ENCODE peak calls at places on chromosome 10, in six cellular contexts. T, P, G, W, B and V are unnamed samples. For H3K79me1, the result is how much of the 10 kb centered on the place peaks cover.

GRCh38 chr10:86599729-86600128 is 54.6 kb upstream of the OPN4 start:
- DNase-seq in T (no peak), P (no peak), G (no peak), W (peak), B (no peak), V (no peak)

GRCh38 chr10:120479506-120479905 is 22.5 kb downstream of the PLPP4 start:
- DNase-seq in T (no peak), P (no peak), G (no peak), W (no peak), B (no peak), V (no peak)

GRCh38 chr10:105183506-105183905 is 542.4 kb downstream of the SORCS3 start:
- DNase-seq in T (no peak), P (no peak), G (no peak), W (no peak), B (no peak), V (no peak)

GRCh38 chr10:113386005-113386404 is 166.8 kb upstream of the HABP2 start:
- DNase-seq in T (peak), P (peak), G (no peak), W (no peak), B (no peak), V (peak)

GRCh38 chr10:46555713-46556514 is 544 bp downstream of the GPRIN2 start:
- DNase-seq in T (no peak), P (no peak), G (peak), W (peak), B (peak), V (no peak)

GRCh38 chr10:110354322-110354766 is 49.6 kb upstream of the SMNDC1 start:
- DNase-seq in T (peak), P (peak), G (peak), W (peak), B (peak), V (peak)

GRCh38 chr10:69073025-69073424 is 14.9 kb upstream of the SRGN start:
- DNase-seq in T (no peak), P (no peak), G (no peak), W (peak), B (no peak), V (no peak)

GRCh38 chr10:28801247-28801646 is 123.9 kb downstream of the BAMBI start:
- DNase-seq in T (no peak), P (no peak), G (no peak), W (no peak), B (no peak), V (no peak)

GRCh38 chr10:110609592-110609991 is 34.5 kb upstream of the RBM20 start:
- DNase-seq in T (no peak), P (no peak), G (no peak), W (peak), B (no peak), V (no peak)

GRCh38 chr10:93462371-93462770 is 19.8 kb downstream of the MYOF start:
- DNase-seq in T (no peak), P (no peak), G (no peak), W (no peak), B (no peak), V (peak)

GRCh38 chr10:51001587-51001986 is 72.7 kb upstream of the PRKG1 start:
- DNase-seq in T (no peak), P (no peak), G (no peak), W (peak), B (no peak), V (peak)

GRCh38 chr10:114876602-114877300 is 55.2 kb downstream of the FHIP2A start:
- DNase-seq in T (peak), P (peak), G (peak), W (peak), B (peak), V (peak)

GRCh38 chr10:133004478-133004877 is 62.1 kb upstream of the CFAP46 start:
- DNase-seq in T (no peak), P (no peak), G (no peak), W (no peak), B (no peak), V (no peak)

GRCh38 chr10:34145751-34146150 is 669.3 kb downstream of the PARD3 start:
- DNase-seq in T (no peak), P (peak), G (no peak), W (no peak), B (no peak), V (peak)

GRCh38 chr10:93758911-93759410 is 1.2 kb downstream of the LGI1 start:
- DNase-seq in T (no peak), P (no peak), G (no peak), W (no peak), B (no peak), V (no peak)

GRCh38 chr10:130471486-130471885 is 335.3 kb downstream of the GLRX3 start:
- DNase-seq in T (no peak), P (no peak), G (no peak), W (no peak), B (no peak), V (no peak)

GRCh38 chr10:32471232-32471631 is 25.3 kb downstream of the CCDC7 start:
- DNase-seq in T (no peak), P (no peak), G (no peak), W (no peak), B (no peak), V (no peak)

GRCh38 chr10:120505056-120505455 is 48.0 kb downstream of the PLPP4 start:
- DNase-seq in T (peak), P (no peak), G (no peak), W (peak), B (no peak), V (no peak)

GRCh38 chr10:16183989-16184643 is 252.7 kb upstream of the PTER start:
- DNase-seq in T (no peak), P (no peak), G (no peak), W (no peak), B (no peak), V (no peak)

GRCh38 chr10:108629843-108630242 is 1293.5 kb downstream of the XPNPEP1 start:
- DNase-seq in T (no peak), P (no peak), G (no peak), W (no peak), B (no peak), V (no peak)

GRCh38 chr10:75910032-75910431 is 478.6 kb downstream of the LRMDA start:
- DNase-seq in T (no peak), P (peak), G (no peak), W (no peak), B (no peak), V (peak)

GRCh38 chr10:113103131-113103830 is 153.2 kb downstream of the TCF7L2 start:
- DNase-seq in T (no peak), P (peak), G (no peak), W (no peak), B (no peak), V (peak)

GRCh38 chr10:2985729-2986232 is 81.6 kb upstream of the PFKP start:
- DNase-seq in T (no peak), P (peak), G (no peak), W (peak), B (peak), V (peak)

GRCh38 chr10:1354776-1355435 is 298.7 kb downstream of the WDR37 start:
- DNase-seq in T (no peak), P (no peak), G (no peak), W (no peak), B (no peak), V (no peak)

GRCh38 chr10:46304671-46305429 is 18.1 kb downstream of the ANTXRL start:
- DNase-seq in T (no peak), P (no peak), G (no peak), W (no peak), B (no peak), V (no peak)

GRCh38 chr10:110547139-110547761 is 20.2 kb upstream of the SMC3 start:
- DNase-seq in T (no peak), P (peak), G (no peak), W (peak), B (no peak), V (peak)

GRCh38 chr10:130814610-130815009 is 496.9 kb downstream of the TCERG1L start:
- DNase-seq in T (no peak), P (no peak), G (no peak), W (no peak), B (no peak), V (no peak)

GRCh38 chr10:129715805-129716785 is 248.0 kb downstream of the EBF3 start:
- DNase-seq in T (no peak), P (no peak), G (no peak), W (no peak), B (no peak), V (no peak)

GRCh38 chr10:79189853-79190435 is 121.2 kb downstream of the ZMIZ1 start:
- DNase-seq in T (no peak), P (peak), G (no peak), W (no peak), B (no peak), V (no peak)

GRCh38 chr10:109723305-109723704 is 200.0 kb downstream of the XPNPEP1 start:
- DNase-seq in T (no peak), P (no peak), G (no peak), W (no peak), B (no peak), V (no peak)

GRCh38 chr10:22693371-22693784 is 21.0 kb downstream of the PIP4K2A start:
- DNase-seq in T (no peak), P (peak), G (no peak), W (no peak), B (no peak), V (peak)

GRCh38 chr10:92242910-92243671 is 47.8 kb downstream of the CPEB3 start:
- DNase-seq in T (no peak), P (peak), G (peak), W (peak), B (no peak), V (peak)
- H3K4me3 ChIP-seq in T (no peak), P (peak), G (no peak), W (no peak), B (peak), V (no peak)

DNA sequence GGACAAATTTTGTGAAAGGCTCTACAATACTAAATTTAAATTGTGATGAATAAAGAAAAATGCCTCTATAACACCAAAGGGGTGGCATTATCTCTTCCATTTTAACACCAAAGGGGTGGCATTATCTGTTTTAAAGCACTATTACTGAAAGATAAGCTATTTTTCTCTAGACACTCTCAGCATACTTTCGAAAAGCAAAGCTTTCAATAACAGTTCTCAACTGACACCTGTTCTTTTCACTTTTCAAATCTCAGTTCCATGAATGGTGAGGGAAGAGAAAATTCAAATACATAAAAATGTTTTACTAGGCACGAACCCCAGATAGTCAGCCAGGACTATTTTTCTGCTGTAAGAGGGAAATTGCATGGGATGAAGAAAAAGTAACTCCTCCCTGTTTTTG is 103.8 kb downstream of the CPEB3 start:
- DNase-seq in T (no peak), P (no peak), G (no peak), W (no peak), B (no peak), V (no peak)
- H3K79me1 ChIP-seq in T (under half), P (under half), G (under half), W (under half), B (under half), V (under half)

DNA sequence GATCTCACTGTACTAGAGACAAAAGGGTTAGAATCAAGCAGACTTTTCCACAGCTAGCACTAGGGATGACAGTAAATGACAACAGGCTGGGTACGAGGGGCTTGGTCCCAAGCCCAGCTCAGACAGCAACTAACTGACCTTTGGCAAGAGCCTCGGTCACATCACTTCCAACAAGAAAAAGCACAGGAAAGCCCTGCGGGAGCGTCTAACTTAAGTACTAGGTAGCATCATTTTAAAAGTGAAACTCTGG is 22.8 kb downstream of the CALML3 start:
- DNase-seq in T (no peak), P (no peak), G (no peak), W (no peak), B (no peak), V (no peak)
- H3K4me3 ChIP-seq in T (no peak), P (no peak), G (no peak), W (no peak), B (no peak), V (no peak)

DNA sequence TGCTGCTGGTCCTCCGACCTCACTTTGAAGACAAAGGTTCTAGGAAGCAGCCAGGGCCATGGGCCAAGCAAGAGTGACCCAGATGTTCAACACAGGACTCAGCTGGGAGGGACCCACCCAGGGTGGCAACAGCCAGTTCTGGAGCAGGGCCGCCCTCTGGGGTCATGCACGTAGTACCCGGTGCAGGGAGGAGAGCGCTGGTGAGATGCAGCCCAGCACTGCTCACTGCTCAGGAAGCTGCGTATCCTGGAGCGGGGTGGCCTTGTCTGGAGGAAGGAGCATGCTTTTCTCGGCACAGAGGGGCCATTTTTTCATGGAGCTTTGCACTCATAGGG is 132.4 kb downstream of the CDH23 start:
- DNase-seq in T (no peak), P (no peak), G (no peak), W (no peak), B (no peak), V (no peak)
- H3K79me1 ChIP-seq in T (under half), P (under half), G (under half), W (under half), B (under half), V (under half)

GRCh38 chr10:6579193-6579903 is 728 bp downstream of the PRKCQ start:
- DNase-seq in T (no peak), P (no peak), G (no peak), W (peak), B (no peak), V (no peak)
- H3K4me3 ChIP-seq in T (peak), P (no peak), G (peak), W (peak), B (peak), V (peak)